ENCODE peak calls at places on chromosomes 5 and 9, in ten cellular contexts. X is EL; K is stimulated activated CD4-positive, alpha-beta T cell treated with anti-CD3 and anti-CD28 coated beads, TNF-alpha, amount 100 ng/mL, for 4 hours; N is dorsolateral prefrontal cortex; U is activated naive CD8-positive, alpha-beta T cell treated with anti-CD3 and anti-CD28 coated beads for 36 hours; R is activated CD8-positive, alpha-beta memory T cell treated with anti-CD3 and anti-CD28 coated beads for 24 hours; F is WERI-Rb-1; A is NAMALWA; W is fibroblast of lung; O is NCI-H1417 treated with DMSO at 0.1 percent for 48 hours. Z is an unnamed sample.

GRCh38 chr9:97555164-97555563 is 53.7 kb downstream of the TMOD1 start:
- DNase-seq in X (no peak), K (no peak), N (no peak), U (no peak), R (no peak), F (peak), A (no peak), W (peak), O (no peak), Z (peak)

GRCh38 chr5:160940725-160941124 is 88.7 kb upstream of the ATP10B start:
- DNase-seq in X (no peak), K (no peak), N (no peak), U (no peak), R (no peak), F (no peak), A (no peak), W (no peak), O (no peak), Z (no peak)

GRCh38 chr5:136084698-136085097 is 47.9 kb upstream of the SMAD5 start:
- DNase-seq in X (no peak), K (no peak), N (no peak), U (no peak), R (no peak), F (no peak), A (no peak), W (no peak), O (no peak), Z (no peak)

GRCh38 chr5:94471496-94471895 is 146.9 kb downstream of the KIAA0825 start:
- DNase-seq in X (no peak), K (no peak), N (no peak), U (no peak), R (no peak), F (no peak), A (no peak), W (peak), O (no peak), Z (no peak)

GRCh38 chr5:173913686-173914321 is 25.7 kb downstream of the CPEB4 start:
- DNase-seq in X (no peak), K (no peak), N (no peak), U (no peak), R (no peak), F (no peak), A (no peak), W (no peak), O (no peak), Z (no peak)

GRCh38 chr9:130112244-130113151 is 58.8 kb downstream of the GPR107 start:
- DNase-seq in X (no peak), K (no peak), N (no peak), U (no peak), R (no peak), F (no peak), A (no peak), W (peak), O (no peak), Z (no peak)

GRCh38 chr5:81729276-81729675 is 21.6 kb downstream of the SSBP2 start:
- DNase-seq in X (no peak), K (no peak), N (no peak), U (no peak), R (no peak), F (no peak), A (no peak), W (no peak), O (no peak), Z (no peak)

GRCh38 chr5:81192351-81192750 is 40.8 kb upstream of the CKMT2 start:
- DNase-seq in X (no peak), K (no peak), N (no peak), U (no peak), R (no peak), F (no peak), A (no peak), W (no peak), O (no peak), Z (no peak)

GRCh38 chr5:8413975-8414374 is 545.0 kb downstream of the MTRR start:
- DNase-seq in X (no peak), K (no peak), N (no peak), U (no peak), R (no peak), F (no peak), A (no peak), W (no peak), O (no peak), Z (no peak)